ENCODE peak calls at places on chromosomes 13 and 19, in eight cellular contexts. One of them, this sample, is unnamed.

GRCh38 chr19:51944798-51945552 is 17.7 kb downstream of the ZNF613 start:
- DNase-seq in tibial artery: no peak
- DNase-seq in thoracic aorta: no peak
- DNase-seq in CD4-positive, alpha-beta T cell: no peak
- DNase-seq in HL-60: no peak
- DNase-seq in H9: no peak
- DNase-seq in fibroblast of the aortic adventitia: no peak
- DNase-seq in spleen: no peak
- DNase-seq in this sample: no peak

GRCh38 chr19:12946092-12946845 is 607 bp downstream of the RAD23A start:
- DNase-seq in tibial artery: peak
- DNase-seq in fibroblast of the aortic adventitia: peak
- DNase-seq in thoracic aorta: no peak
- DNase-seq in spleen: peak
- DNase-seq in HL-60: no peak
- DNase-seq in CD4-positive, alpha-beta T cell: peak
- DNase-seq in H9: peak
- DNase-seq in this sample: no peak

GRCh38 chr19:3670258-3670795 is 29.9 kb downstream of the PIP5K1C start:
- DNase-seq in HL-60: no peak
- DNase-seq in fibroblast of the aortic adventitia: peak
- DNase-seq in thoracic aorta: peak
- DNase-seq in tibial artery: peak
- DNase-seq in CD4-positive, alpha-beta T cell: no peak
- DNase-seq in spleen: no peak
- DNase-seq in H9: no peak
- DNase-seq in this sample: peak

GRCh38 chr19:48678201-48678600 is 5.4 kb upstream of the NTN5 start:
- DNase-seq in HL-60: no peak
- DNase-seq in fibroblast of the aortic adventitia: peak
- DNase-seq in thoracic aorta: no peak
- DNase-seq in CD4-positive, alpha-beta T cell: no peak
- DNase-seq in spleen: peak
- DNase-seq in tibial artery: no peak
- DNase-seq in H9: no peak
- DNase-seq in this sample: no peak

GRCh38 chr19:42313096-42313839 is at the start of gene TMEM145:
- DNase-seq in fibroblast of the aortic adventitia: peak
- DNase-seq in HL-60: peak
- DNase-seq in spleen: no peak
- DNase-seq in thoracic aorta: no peak
- DNase-seq in H9: peak
- DNase-seq in CD4-positive, alpha-beta T cell: no peak
- DNase-seq in tibial artery: no peak
- DNase-seq in this sample: no peak

GRCh38 chr13:82961757-82962156 is 920.5 kb downstream of the SLITRK1 start:
- DNase-seq in H9: no peak
- DNase-seq in CD4-positive, alpha-beta T cell: no peak
- DNase-seq in spleen: no peak
- DNase-seq in thoracic aorta: no peak
- DNase-seq in HL-60: no peak
- DNase-seq in tibial artery: no peak
- DNase-seq in fibroblast of the aortic adventitia: no peak
- DNase-seq in this sample: no peak

GRCh38 chr19:49833594-49833993 is 15.5 kb downstream of the MED25 start:
- DNase-seq in thoracic aorta: no peak
- DNase-seq in HL-60: no peak
- DNase-seq in CD4-positive, alpha-beta T cell: no peak
- DNase-seq in fibroblast of the aortic adventitia: no peak
- DNase-seq in H9: no peak
- DNase-seq in tibial artery: no peak
- DNase-seq in spleen: no peak
- DNase-seq in this sample: no peak

GRCh38 chr13:23510979-23511735 is 59.1 kb upstream of the TNFRSF19 start:
- DNase-seq in HL-60: no peak
- DNase-seq in H9: no peak
- DNase-seq in thoracic aorta: no peak
- DNase-seq in fibroblast of the aortic adventitia: no peak
- DNase-seq in CD4-positive, alpha-beta T cell: no peak
- DNase-seq in tibial artery: no peak
- DNase-seq in spleen: no peak
- DNase-seq in this sample: no peak

GRCh38 chr19:45774765-45775164 is 5.7 kb upstream of the SIX5 start:
- DNase-seq in thoracic aorta: no peak
- DNase-seq in CD4-positive, alpha-beta T cell: no peak
- DNase-seq in tibial artery: no peak
- DNase-seq in fibroblast of the aortic adventitia: no peak
- DNase-seq in HL-60: no peak
- DNase-seq in spleen: no peak
- DNase-seq in H9: peak
- DNase-seq in this sample: no peak

GRCh38 chr19:7848779-7849457 is 18.9 kb downstream of the EVI5L start:
- DNase-seq in CD4-positive, alpha-beta T cell: no peak
- DNase-seq in H9: peak
- DNase-seq in spleen: no peak
- DNase-seq in thoracic aorta: no peak
- DNase-seq in HL-60: no peak
- DNase-seq in fibroblast of the aortic adventitia: no peak
- DNase-seq in tibial artery: no peak
- DNase-seq in this sample: no peak

GRCh38 chr19:37990362-37990761 is 83.4 kb downstream of the SIPA1L3 start:
- DNase-seq in thoracic aorta: no peak
- DNase-seq in HL-60: no peak
- DNase-seq in fibroblast of the aortic adventitia: no peak
- DNase-seq in tibial artery: no peak
- DNase-seq in H9: peak
- DNase-seq in CD4-positive, alpha-beta T cell: no peak
- DNase-seq in spleen: peak
- DNase-seq in this sample: no peak

GRCh38 chr19:37986048-37986750 is 79.2 kb downstream of the SIPA1L3 start:
- DNase-seq in fibroblast of the aortic adventitia: no peak
- DNase-seq in tibial artery: no peak
- DNase-seq in spleen: peak
- DNase-seq in H9: no peak
- DNase-seq in CD4-positive, alpha-beta T cell: no peak
- DNase-seq in HL-60: no peak
- DNase-seq in thoracic aorta: no peak
- DNase-seq in this sample: no peak

GRCh38 chr19:37989855-37990254 is 82.8 kb downstream of the SIPA1L3 start:
- DNase-seq in spleen: peak
- DNase-seq in CD4-positive, alpha-beta T cell: no peak
- DNase-seq in HL-60: no peak
- DNase-seq in fibroblast of the aortic adventitia: no peak
- DNase-seq in H9: peak
- DNase-seq in tibial artery: no peak
- DNase-seq in thoracic aorta: no peak
- DNase-seq in this sample: no peak

GRCh38 chr19:37988758-37989635 is 82.0 kb downstream of the SIPA1L3 start:
- DNase-seq in CD4-positive, alpha-beta T cell: no peak
- DNase-seq in H9: peak
- DNase-seq in tibial artery: no peak
- DNase-seq in thoracic aorta: no peak
- DNase-seq in fibroblast of the aortic adventitia: no peak
- DNase-seq in HL-60: no peak
- DNase-seq in spleen: peak
- DNase-seq in this sample: no peak

GRCh38 chr19:37987356-37988332 is 80.6 kb downstream of the SIPA1L3 start:
- DNase-seq in tibial artery: no peak
- DNase-seq in spleen: peak
- DNase-seq in HL-60: no peak
- DNase-seq in fibroblast of the aortic adventitia: no peak
- DNase-seq in H9: peak
- DNase-seq in thoracic aorta: no peak
- DNase-seq in CD4-positive, alpha-beta T cell: no peak
- DNase-seq in this sample: no peak
- TF ChIP-seq CTCF in tibial artery: no peak
- TF ChIP-seq CTCF in spleen: no peak
- TF ChIP-seq CTCF in HL-60: no peak
- TF ChIP-seq CTCF in fibroblast of the aortic adventitia: no peak
- TF ChIP-seq CTCF in H9: peak
- TF ChIP-seq CTCF in thoracic aorta: no peak
- TF ChIP-seq CTCF in CD4-positive, alpha-beta T cell: no peak
- TF ChIP-seq CTCF in this sample: no peak

DNA sequence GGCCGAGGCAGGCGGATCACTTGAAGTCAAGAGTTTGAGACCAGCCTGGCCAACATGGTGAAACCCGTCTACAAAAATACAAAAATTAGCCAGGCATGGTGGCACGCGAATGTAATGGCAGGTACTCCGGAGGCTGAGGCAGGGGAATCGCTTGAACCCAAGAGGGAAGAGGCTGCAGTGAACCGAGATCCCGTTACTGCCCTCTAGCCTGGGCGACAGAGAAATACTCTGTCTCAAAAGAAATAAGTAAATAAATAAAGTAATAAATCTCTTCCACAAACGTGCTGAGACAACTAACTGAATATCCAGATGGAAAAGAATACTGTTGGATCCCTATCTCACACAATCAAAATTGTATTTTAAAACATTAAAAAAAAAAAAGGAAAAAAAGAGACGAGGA is 807 bp upstream of the ZNF813 start:
- DNase-seq in tibial artery: no peak
- DNase-seq in thoracic aorta: no peak
- DNase-seq in fibroblast of the aortic adventitia: no peak
- DNase-seq in HL-60: no peak
- DNase-seq in spleen: no peak
- DNase-seq in H9: peak
- DNase-seq in CD4-positive, alpha-beta T cell: no peak
- DNase-seq in this sample: no peak
- TF ChIP-seq CTCF in tibial artery: no peak
- TF ChIP-seq CTCF in thoracic aorta: no peak
- TF ChIP-seq CTCF in fibroblast of the aortic adventitia: no peak
- TF ChIP-seq CTCF in HL-60: no peak
- TF ChIP-seq CTCF in spleen: no peak
- TF ChIP-seq CTCF in H9: peak
- TF ChIP-seq CTCF in CD4-positive, alpha-beta T cell: no peak
- TF ChIP-seq CTCF in this sample: no peak

GRCh38 chr19:55704494-55705245 is 29.6 kb downstream of the EPN1 start:
- DNase-seq in fibroblast of the aortic adventitia: no peak
- DNase-seq in HL-60: no peak
- DNase-seq in tibial artery: no peak
- DNase-seq in thoracic aorta: no peak
- DNase-seq in spleen: peak
- DNase-seq in CD4-positive, alpha-beta T cell: no peak
- DNase-seq in H9: no peak
- DNase-seq in this sample: no peak
- TF ChIP-seq CTCF in fibroblast of the aortic adventitia: no peak
- TF ChIP-seq CTCF in HL-60: no peak
- TF ChIP-seq CTCF in tibial artery: no peak
- TF ChIP-seq CTCF in thoracic aorta: no peak
- TF ChIP-seq CTCF in spleen: no peak
- TF ChIP-seq CTCF in CD4-positive, alpha-beta T cell: no peak
- TF ChIP-seq CTCF in H9: peak
- TF ChIP-seq CTCF in this sample: no peak

GRCh38 chr19:10835754-10836477 is at the start of gene TMED1:
- DNase-seq in spleen: peak
- DNase-seq in tibial artery: peak
- DNase-seq in thoracic aorta: peak
- DNase-seq in HL-60: peak
- DNase-seq in fibroblast of the aortic adventitia: peak
- DNase-seq in CD4-positive, alpha-beta T cell: peak
- DNase-seq in H9: peak
- DNase-seq in this sample: peak
- TF ChIP-seq CTCF in spleen: peak
- TF ChIP-seq CTCF in tibial artery: peak
- TF ChIP-seq CTCF in thoracic aorta: peak
- TF ChIP-seq CTCF in HL-60: no peak
- TF ChIP-seq CTCF in fibroblast of the aortic adventitia: peak
- TF ChIP-seq CTCF in CD4-positive, alpha-beta T cell: no peak
- TF ChIP-seq CTCF in H9: peak
- TF ChIP-seq CTCF in this sample: no peak

DNA sequence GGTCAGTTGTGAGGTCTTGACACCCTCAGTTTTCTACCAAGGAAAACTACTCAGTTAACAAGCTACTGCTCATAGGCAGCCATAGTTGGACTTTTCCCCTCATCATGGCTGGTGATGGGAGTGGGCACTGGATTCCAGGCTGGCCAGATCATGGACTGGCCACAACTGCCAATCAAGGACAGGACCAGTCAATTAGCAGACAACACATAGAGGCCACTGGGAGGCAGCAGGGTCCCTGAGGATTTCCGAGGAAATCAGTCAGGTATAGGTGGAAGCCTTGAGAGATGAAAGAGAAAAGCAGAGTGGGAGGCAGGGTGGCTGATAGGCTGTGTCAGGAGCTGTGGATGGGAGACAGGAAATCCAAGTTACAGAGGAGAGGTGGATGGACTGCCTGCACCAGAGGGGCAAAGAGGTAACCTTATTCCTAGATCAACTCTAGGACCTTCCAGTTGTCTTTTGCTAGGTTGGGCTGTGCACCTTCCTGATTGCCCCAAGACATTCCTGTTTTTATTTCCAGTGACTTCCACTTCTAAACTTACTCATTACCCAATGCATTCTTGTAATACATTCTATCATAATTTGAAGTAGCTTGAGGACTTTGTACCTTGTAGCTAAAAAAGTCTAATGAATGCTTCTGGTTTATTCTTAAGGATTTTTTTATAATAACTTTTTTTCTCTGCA is 361.8 kb downstream of the KCNRG start:
- DNase-seq in tibial artery: no peak
- DNase-seq in spleen: no peak
- DNase-seq in HL-60: no peak
- DNase-seq in CD4-positive, alpha-beta T cell: no peak
- DNase-seq in H9: peak
- DNase-seq in thoracic aorta: no peak
- DNase-seq in fibroblast of the aortic adventitia: no peak
- DNase-seq in this sample: no peak
- TF ChIP-seq CTCF in tibial artery: no peak
- TF ChIP-seq CTCF in spleen: no peak
- TF ChIP-seq CTCF in HL-60: no peak
- TF ChIP-seq CTCF in CD4-positive, alpha-beta T cell: no peak
- TF ChIP-seq CTCF in H9: peak
- TF ChIP-seq CTCF in thoracic aorta: no peak
- TF ChIP-seq CTCF in fibroblast of the aortic adventitia: no peak
- TF ChIP-seq CTCF in this sample: no peak